ENCODE peak calls at places on chromosomes 6 and 20, in four cellular contexts. E is HepG2, F is K562, L is GM12878. Q is an unnamed sample.

GRCh38 chr6:142695016-142695415 is 250.0 kb downstream of the HIVEP2 start:
- DNase-seq in E (no peak), F (no peak), L (no peak), Q (no peak)

GRCh38 chr20:56166781-56167465 is 81.6 kb upstream of the MC3R start:
- DNase-seq in E (no peak), F (no peak), L (no peak), Q (no peak)

GRCh38 chr6:20943922-20944321 is 409.7 kb downstream of the CDKAL1 start:
- DNase-seq in E (no peak), F (no peak), L (no peak), Q (no peak)

GRCh38 chr6:46044876-46045617 is 29.4 kb upstream of the CLIC5 start:
- DNase-seq in E (no peak), F (no peak), L (no peak), Q (no peak)

GRCh38 chr20:44695295-44696230 is 19.6 kb upstream of the CCN5 start:
- DNase-seq in E (no peak), F (no peak), L (no peak), Q (no peak)

GRCh38 chr6:71194730-71195129 is 93.9 kb upstream of the OGFRL1 start:
- DNase-seq in E (no peak), F (no peak), L (no peak), Q (no peak)

GRCh38 chr20:40703981-40704530 is 15.0 kb upstream of the MAFB start:
- DNase-seq in E (no peak), F (no peak), L (no peak), Q (no peak)

GRCh38 chr6:154410619-154411044 is 54.0 kb upstream of the IPCEF1 start:
- DNase-seq in E (peak; percentile 48), F (no peak), L (no peak), Q (no peak)

GRCh38 chr6:43407296-43407695 is 20.0 kb upstream of the ABCC10 start:
- DNase-seq in E (no peak), F (no peak), L (no peak), Q (no peak)

GRCh38 chr6:66291905-66292304 is 584.9 kb upstream of the EYS start:
- DNase-seq in E (no peak), F (no peak), L (no peak), Q (no peak)

GRCh38 chr20:24460712-24461111 is 8.7 kb upstream of the SYNDIG1 start:
- DNase-seq in E (no peak), F (no peak), L (no peak), Q (no peak)

GRCh38 chr6:72554761-72555221 is 67.1 kb upstream of the KCNQ5 start:
- DNase-seq in E (no peak), F (no peak), L (no peak), Q (no peak)
- TF ChIP-seq TCF7 in E (no peak), F (no peak), L (no peak), Q (no peak)

GRCh38 chr20:6855806-6856205 is 88.3 kb downstream of the BMP2 start:
- DNase-seq in E (no peak), F (no peak), L (no peak), Q (no peak)
- TF ChIP-seq CTCF in E (no peak), F (no peak), L (no peak), Q (no peak)

DNA sequence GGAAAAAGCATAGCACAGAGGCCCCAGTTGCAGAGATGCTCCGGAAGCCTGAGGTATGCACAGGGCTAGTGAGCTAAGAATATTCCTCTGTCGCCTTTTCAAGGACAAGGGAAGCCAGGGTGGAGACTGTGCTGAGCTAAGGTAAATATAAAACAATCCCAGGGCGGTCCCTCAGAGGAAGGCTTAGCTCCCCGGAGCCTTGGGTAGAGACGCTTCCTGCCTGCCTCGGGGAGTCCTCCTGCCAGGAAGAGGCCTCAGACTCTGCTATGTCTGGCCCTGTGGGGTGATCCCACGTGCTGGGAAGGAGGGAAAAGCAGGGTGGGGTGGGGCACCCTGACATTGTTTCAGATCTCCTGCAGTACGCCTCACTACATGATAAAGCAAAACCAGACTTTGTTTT is 134.9 kb upstream of the FOXA2 start:
- DNase-seq in E (no peak), F (no peak), L (no peak), Q (no peak)
- TF ChIP-seq TCF7 in E (no peak), F (no peak), L (no peak), Q (no peak)

GRCh38 chr6:41097467-41098090 is 24.8 kb downstream of the NFYA start:
- DNase-seq in E (no peak), F (no peak), L (no peak), Q (no peak)
- TF ChIP-seq CTCF in E (no peak), F (no peak), L (no peak), Q (no peak)

GRCh38 chr6:113170454-113170853 is 686.7 kb upstream of the MARCKS start:
- DNase-seq in E (no peak), F (no peak), L (no peak), Q (no peak)

GRCh38 chr6:113171882-113172281 is 685.3 kb upstream of the MARCKS start:
- DNase-seq in E (no peak), F (no peak), L (no peak), Q (no peak)

GRCh38 chr6:113172531-113172966 is 684.6 kb upstream of the MARCKS start:
- DNase-seq in E (no peak), F (no peak), L (no peak), Q (no peak)

GRCh38 chr6:113168057-113168456 is 689.1 kb upstream of the MARCKS start:
- DNase-seq in E (no peak), F (no peak), L (no peak), Q (no peak)

DNA sequence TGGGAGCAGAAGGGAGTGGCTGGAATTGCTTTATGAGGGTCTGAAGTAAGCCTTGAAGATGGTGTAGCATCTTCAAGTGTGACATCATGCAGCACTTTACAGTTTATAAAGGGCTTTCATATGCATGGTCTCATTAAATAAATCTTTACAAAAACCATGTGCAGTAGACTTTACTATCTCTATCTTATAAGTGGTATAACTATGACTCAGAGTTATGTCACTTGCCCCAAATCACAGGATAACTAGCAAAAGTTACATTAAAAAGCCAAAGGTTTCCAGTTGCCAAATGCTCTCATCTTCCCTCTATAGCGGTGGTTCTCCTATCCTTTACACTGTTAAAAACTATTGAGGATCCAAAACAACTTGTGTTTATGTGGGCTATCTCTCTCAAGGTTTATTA is 687.7 kb upstream of the MARCKS start:
- DNase-seq in E (no peak), F (no peak), L (no peak), Q (no peak)
- TF ChIP-seq TCF7 in E (no peak), F (no peak), L (no peak), Q (no peak)

GRCh38 chr6:169575365-169575764 is 126.5 kb downstream of the WDR27 start:
- DNase-seq in E (no peak), F (no peak), L (no peak), Q (no peak)

GRCh38 chr6:169574420-169574819 is 127.4 kb downstream of the WDR27 start:
- DNase-seq in E (no peak), F (no peak), L (no peak), Q (no peak)

GRCh38 chr6:169568314-169569087 is 133.3 kb downstream of the WDR27 start:
- DNase-seq in E (no peak), F (no peak), L (no peak), Q (no peak)

GRCh38 chr6:169567809-169568208 is 134.0 kb downstream of the WDR27 start:
- DNase-seq in E (no peak), F (no peak), L (no peak), Q (no peak)

DNA sequence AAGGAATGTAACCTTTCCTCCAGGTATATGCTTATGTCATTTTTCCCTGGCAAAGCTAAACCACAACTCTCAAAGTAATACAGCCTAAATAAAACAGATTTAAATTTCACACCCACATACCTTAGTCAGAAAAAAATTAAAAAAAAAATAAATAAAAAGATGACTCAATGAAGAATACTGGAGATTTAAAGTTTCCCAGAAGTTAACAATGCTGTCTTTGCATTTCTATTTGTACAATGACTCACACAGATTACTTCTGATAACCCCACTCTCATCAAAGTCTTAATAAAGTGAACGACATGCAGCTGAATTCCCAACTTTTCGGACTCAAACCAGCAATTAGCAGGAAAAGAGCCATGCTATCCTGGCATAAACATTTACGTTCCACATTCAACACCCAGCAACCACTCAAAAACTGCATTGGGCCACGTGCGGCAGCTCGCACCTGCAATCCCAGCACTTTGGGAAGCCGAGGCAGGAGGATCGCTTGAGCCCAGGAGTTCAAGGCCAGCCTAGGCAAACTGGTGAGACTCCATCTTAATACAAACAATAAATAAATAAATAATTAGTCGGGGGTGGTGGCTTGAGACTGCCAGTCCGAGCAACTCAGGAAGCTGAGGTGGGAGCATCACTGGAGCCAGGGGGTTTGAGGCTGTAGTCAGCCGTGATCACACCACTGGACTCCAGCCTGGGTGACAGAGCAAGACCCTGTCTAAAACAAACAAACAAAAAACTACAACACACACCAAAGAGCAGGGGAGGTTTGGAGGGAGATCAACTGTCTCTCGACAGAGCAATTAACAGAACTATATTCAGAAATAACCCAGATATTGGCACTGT is 130.5 kb downstream of the WDR27 start:
- DNase-seq in E (peak; percentile 52), F (no peak), L (no peak), Q (no peak)
- TF ChIP-seq CTCF in E (no peak), F (no peak), L (no peak), Q (no peak)

GRCh38 chr6:132797975-132798819 is at the start of gene SLC18B1:
- DNase-seq in E (peak; percentile 36), F (peak; percentile 82), L (no peak), Q (peak; percentile 75)
- TF ChIP-seq TCF7 in E (no peak), F (no peak), L (no peak), Q (no peak)

Q was measured in WTC11.